ENCODE peak calls at places on chromosomes 7 and 10, in four cellular contexts. One of them, this sample, is unnamed.

GRCh38 chr10:61140765-61141392 is 196.9 kb upstream of the RHOBTB1 start:
- DNase-seq in astrocyte of the spinal cord: peak
- DNase-seq in heart right ventricle: peak
- DNase-seq in GM20000: peak
- DNase-seq in this sample: no peak

GRCh38 chr10:106972381-106972780 is 192.1 kb downstream of the SORCS1 start:
- DNase-seq in GM20000: no peak
- DNase-seq in astrocyte of the spinal cord: no peak
- DNase-seq in heart right ventricle: no peak
- DNase-seq in this sample: no peak

GRCh38 chr7:69769826-69770225 is 171.6 kb downstream of the AUTS2 start:
- DNase-seq in GM20000: no peak
- DNase-seq in astrocyte of the spinal cord: no peak
- DNase-seq in heart right ventricle: no peak
- DNase-seq in this sample: no peak

GRCh38 chr7:17690030-17690429 is 250.3 kb downstream of the SNX13 start:
- DNase-seq in GM20000: no peak
- DNase-seq in astrocyte of the spinal cord: peak
- DNase-seq in heart right ventricle: no peak
- DNase-seq in this sample: no peak

GRCh38 chr7:15086882-15087281 is 184.3 kb upstream of the DGKB start:
- DNase-seq in heart right ventricle: no peak
- DNase-seq in GM20000: no peak
- DNase-seq in astrocyte of the spinal cord: no peak
- DNase-seq in this sample: no peak

GRCh38 chr7:158955932-158956804 is 99.8 kb downstream of the DYNC2I1 start:
- DNase-seq in astrocyte of the spinal cord: no peak
- DNase-seq in GM20000: no peak
- DNase-seq in heart right ventricle: no peak
- DNase-seq in this sample: peak

GRCh38 chr10:20391629-20392028 is 505.5 kb downstream of the NEBL start:
- DNase-seq in astrocyte of the spinal cord: no peak
- DNase-seq in GM20000: no peak
- DNase-seq in heart right ventricle: no peak
- DNase-seq in this sample: no peak

GRCh38 chr10:132469197-132469942 is 68.2 kb upstream of the INPP5A start:
- DNase-seq in astrocyte of the spinal cord: peak
- DNase-seq in GM20000: no peak
- DNase-seq in heart right ventricle: no peak
- DNase-seq in this sample: no peak

GRCh38 chr7:122137291-122138077 is 6.6 kb downstream of the AASS start:
- DNase-seq in GM20000: no peak
- DNase-seq in heart right ventricle: no peak
- DNase-seq in astrocyte of the spinal cord: peak
- DNase-seq in this sample: no peak

GRCh38 chr10:43249962-43250624 is 16.8 kb downstream of the RASGEF1A start:
- DNase-seq in astrocyte of the spinal cord: no peak
- DNase-seq in heart right ventricle: peak
- DNase-seq in GM20000: no peak
- DNase-seq in this sample: peak

GRCh38 chr10:5002013-5002727 is 1.5 kb downstream of the AKR1C2 start:
- DNase-seq in heart right ventricle: no peak
- DNase-seq in astrocyte of the spinal cord: no peak
- DNase-seq in GM20000: no peak
- DNase-seq in this sample: no peak

GRCh38 chr10:31642296-31642695 is 286.3 kb downstream of the ARHGAP12 start:
- DNase-seq in astrocyte of the spinal cord: no peak
- DNase-seq in GM20000: no peak
- DNase-seq in heart right ventricle: no peak
- DNase-seq in this sample: no peak

GRCh38 chr10:99396471-99396870 is 34.0 kb downstream of the GOT1 start:
- DNase-seq in astrocyte of the spinal cord: peak
- DNase-seq in heart right ventricle: no peak
- DNase-seq in GM20000: no peak
- DNase-seq in this sample: no peak

GRCh38 chr10:104689547-104689946 is 48.5 kb downstream of the SORCS3 start:
- DNase-seq in heart right ventricle: no peak
- DNase-seq in GM20000: no peak
- DNase-seq in astrocyte of the spinal cord: no peak
- DNase-seq in this sample: peak

GRCh38 chr7:158458716-158459282 is 128.8 kb downstream of the PTPRN2 start:
- DNase-seq in heart right ventricle: no peak
- DNase-seq in GM20000: no peak
- DNase-seq in astrocyte of the spinal cord: no peak
- DNase-seq in this sample: no peak

GRCh38 chr10:49312291-49312869 is 13.4 kb downstream of the C10orf71 start:
- DNase-seq in astrocyte of the spinal cord: no peak
- DNase-seq in heart right ventricle: no peak
- DNase-seq in GM20000: no peak
- DNase-seq in this sample: no peak

GRCh38 chr7:18495412-18496335 is at the start of gene HDAC9:
- DNase-seq in GM20000: peak
- DNase-seq in heart right ventricle: peak
- DNase-seq in astrocyte of the spinal cord: peak
- DNase-seq in this sample: no peak

GRCh38 chr10:73253226-73253557 is 748 bp upstream of the MRPS16 start:
- DNase-seq in GM20000: peak
- DNase-seq in heart right ventricle: no peak
- DNase-seq in astrocyte of the spinal cord: no peak
- DNase-seq in this sample: no peak

GRCh38 chr7:41742619-41743018 is 39.7 kb upstream of the INHBA start:
- DNase-seq in heart right ventricle: no peak
- DNase-seq in astrocyte of the spinal cord: no peak
- DNase-seq in GM20000: no peak
- DNase-seq in this sample: no peak

GRCh38 chr10:65910209-65910608 is 1015.6 kb upstream of the LRRTM3 start:
- DNase-seq in GM20000: no peak
- DNase-seq in heart right ventricle: no peak
- DNase-seq in astrocyte of the spinal cord: no peak
- DNase-seq in this sample: no peak

DNA sequence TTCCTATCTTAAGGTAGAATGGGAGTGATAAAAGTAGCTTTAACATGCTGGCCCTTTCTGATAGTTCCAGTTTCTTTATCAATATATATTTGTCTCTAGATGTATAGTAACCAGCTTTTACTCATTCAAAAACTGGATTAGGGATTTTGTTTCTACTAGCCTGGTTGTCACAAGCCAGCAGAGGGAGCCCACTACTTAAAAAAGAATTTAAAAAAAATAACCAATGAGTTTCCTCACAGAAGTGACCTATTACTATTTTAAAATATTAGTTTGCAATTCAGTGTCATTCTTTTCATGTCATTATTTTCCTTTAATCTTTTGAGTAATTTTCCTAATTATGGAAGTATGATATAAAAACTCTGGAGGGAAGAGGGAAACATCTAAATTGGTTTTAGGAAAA is 142.1 kb downstream of the PHTF2 start:
- DNase-seq in GM20000: peak
- DNase-seq in heart right ventricle: peak
- DNase-seq in astrocyte of the spinal cord: peak
- DNase-seq in this sample: no peak
- TF ChIP-seq CTCF in GM20000: peak
- TF ChIP-seq CTCF in heart right ventricle: peak
- TF ChIP-seq CTCF in astrocyte of the spinal cord: peak
- TF ChIP-seq CTCF in this sample: peak

GRCh38 chr10:52068485-52068884 is 245.6 kb upstream of the DKK1 start:
- DNase-seq in GM20000: no peak
- DNase-seq in heart right ventricle: no peak
- DNase-seq in astrocyte of the spinal cord: no peak
- DNase-seq in this sample: no peak

GRCh38 chr10:52064084-52064845 is 249.8 kb upstream of the DKK1 start:
- DNase-seq in astrocyte of the spinal cord: no peak
- DNase-seq in heart right ventricle: no peak
- DNase-seq in GM20000: no peak
- DNase-seq in this sample: no peak

GRCh38 chr10:52063159-52063558 is 250.9 kb upstream of the DKK1 start:
- DNase-seq in astrocyte of the spinal cord: no peak
- DNase-seq in heart right ventricle: no peak
- DNase-seq in GM20000: no peak
- DNase-seq in this sample: no peak

GRCh38 chr10:52071814-52072213 is 242.3 kb upstream of the DKK1 start:
- DNase-seq in astrocyte of the spinal cord: no peak
- DNase-seq in GM20000: no peak
- DNase-seq in heart right ventricle: peak
- DNase-seq in this sample: no peak

DNA sequence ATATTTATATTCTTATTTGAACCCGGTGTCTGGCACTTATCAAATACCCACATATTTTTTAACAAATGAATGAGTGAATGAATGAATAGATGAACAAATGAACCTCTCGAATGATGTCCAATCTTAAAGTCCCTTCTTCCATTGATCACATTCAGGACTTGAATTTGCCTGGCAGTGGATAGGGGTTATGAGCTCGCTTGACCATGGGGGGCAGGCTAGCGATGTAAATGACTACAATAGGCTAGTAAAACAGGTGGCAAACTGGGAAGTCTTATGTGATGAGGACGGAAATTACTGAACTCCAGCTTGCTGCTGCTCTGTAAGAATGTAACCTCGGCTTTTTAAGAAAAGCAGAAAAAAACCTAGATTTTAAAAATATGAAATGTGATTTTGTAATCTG is 247.7 kb upstream of the DKK1 start:
- DNase-seq in GM20000: no peak
- DNase-seq in heart right ventricle: no peak
- DNase-seq in astrocyte of the spinal cord: no peak
- DNase-seq in this sample: no peak
- TF ChIP-seq CTCF in GM20000: no peak
- TF ChIP-seq CTCF in heart right ventricle: no peak
- TF ChIP-seq CTCF in astrocyte of the spinal cord: no peak
- TF ChIP-seq CTCF in this sample: peak

DNA sequence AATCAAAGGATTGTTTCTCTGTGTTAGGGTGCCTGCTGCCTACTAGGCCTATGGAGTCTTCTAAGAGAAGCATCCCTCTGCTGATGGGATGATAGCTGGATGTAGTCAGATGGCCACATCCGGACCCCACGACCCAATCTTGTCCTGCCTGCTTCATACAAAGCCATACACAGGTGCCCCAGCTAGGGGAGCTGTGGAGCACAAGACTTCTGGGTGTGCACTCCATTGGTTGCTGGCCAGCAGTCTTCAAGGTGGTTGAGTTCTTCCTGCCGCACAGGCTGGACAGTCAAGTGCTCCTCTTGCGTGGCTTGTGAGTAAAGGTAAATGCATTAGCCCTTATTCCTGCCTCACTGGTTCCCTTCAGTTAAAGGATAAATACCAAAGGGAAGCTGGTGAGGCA is 120.2 kb downstream of the TEX36 start:
- DNase-seq in heart right ventricle: no peak
- DNase-seq in astrocyte of the spinal cord: no peak
- DNase-seq in GM20000: no peak
- DNase-seq in this sample: no peak
- TF ChIP-seq CTCF in heart right ventricle: no peak
- TF ChIP-seq CTCF in astrocyte of the spinal cord: no peak
- TF ChIP-seq CTCF in GM20000: no peak
- TF ChIP-seq CTCF in this sample: no peak

GRCh38 chr10:67725567-67725966 is 29.6 kb upstream of the CTNNA3 start:
- DNase-seq in heart right ventricle: no peak
- DNase-seq in GM20000: no peak
- DNase-seq in astrocyte of the spinal cord: no peak
- DNase-seq in this sample: no peak
- TF ChIP-seq CTCF in heart right ventricle: no peak
- TF ChIP-seq CTCF in GM20000: no peak
- TF ChIP-seq CTCF in astrocyte of the spinal cord: no peak
- TF ChIP-seq CTCF in this sample: no peak

GRCh38 chr10:101775273-101776131 is at the start of gene FGF8:
- DNase-seq in GM20000: peak
- DNase-seq in heart right ventricle: no peak
- DNase-seq in astrocyte of the spinal cord: no peak
- DNase-seq in this sample: peak
- TF ChIP-seq CTCF in GM20000: no peak
- TF ChIP-seq CTCF in heart right ventricle: no peak
- TF ChIP-seq CTCF in astrocyte of the spinal cord: no peak
- TF ChIP-seq CTCF in this sample: no peak

GRCh38 chr7:32164341-32164996 is 94.3 kb upstream of the PDE1C start:
- DNase-seq in astrocyte of the spinal cord: peak
- DNase-seq in heart right ventricle: peak
- DNase-seq in GM20000: no peak
- DNase-seq in this sample: no peak
- TF ChIP-seq CTCF in astrocyte of the spinal cord: peak
- TF ChIP-seq CTCF in heart right ventricle: peak
- TF ChIP-seq CTCF in GM20000: no peak
- TF ChIP-seq CTCF in this sample: peak

GRCh38 chr7:20798081-20798693 is 11.5 kb upstream of the SP8 start:
- DNase-seq in heart right ventricle: no peak
- DNase-seq in GM20000: peak
- DNase-seq in astrocyte of the spinal cord: no peak
- DNase-seq in this sample: no peak
- TF ChIP-seq CTCF in heart right ventricle: no peak
- TF ChIP-seq CTCF in GM20000: no peak
- TF ChIP-seq CTCF in astrocyte of the spinal cord: no peak
- TF ChIP-seq CTCF in this sample: no peak

DNA sequence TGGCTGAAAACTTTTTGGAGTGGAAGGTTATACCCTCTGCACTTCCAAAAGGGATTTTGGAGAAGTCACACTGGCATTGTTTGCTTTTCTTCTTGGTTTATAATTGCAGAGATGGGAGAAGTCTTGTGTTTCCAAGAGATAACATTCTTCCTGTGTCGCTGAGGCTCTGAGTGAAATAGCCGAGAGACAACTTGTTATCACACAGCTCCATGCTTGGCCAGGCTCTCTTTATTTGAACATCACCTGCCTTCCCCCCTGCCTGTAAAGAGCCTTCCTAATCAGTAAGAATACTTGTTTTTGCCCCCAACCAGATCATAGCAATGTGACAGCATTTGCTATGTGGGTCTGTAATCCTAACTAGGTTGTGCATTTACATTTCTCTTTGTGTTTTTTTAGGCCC is 270.7 kb downstream of the GALNT17 start:
- DNase-seq in GM20000: no peak
- DNase-seq in astrocyte of the spinal cord: no peak
- DNase-seq in heart right ventricle: no peak
- DNase-seq in this sample: no peak
- TF ChIP-seq CTCF in GM20000: no peak
- TF ChIP-seq CTCF in astrocyte of the spinal cord: no peak
- TF ChIP-seq CTCF in heart right ventricle: no peak
- TF ChIP-seq CTCF in this sample: no peak

GRCh38 chr7:150723467-150723866 is 7.1 kb downstream of the GIMAP1 start:
- DNase-seq in GM20000: no peak
- DNase-seq in astrocyte of the spinal cord: no peak
- DNase-seq in heart right ventricle: no peak
- DNase-seq in this sample: no peak
- TF ChIP-seq CTCF in GM20000: no peak
- TF ChIP-seq CTCF in astrocyte of the spinal cord: no peak
- TF ChIP-seq CTCF in heart right ventricle: no peak
- TF ChIP-seq CTCF in this sample: no peak

This sample was measured in osteocyte.